ENCODE peak calls at places on chromosomes 11 and 22, in seven cellular contexts. One of them, this sample, is unnamed.

GRCh38 chr11:70462818-70463477 is 64.6 kb downstream of the CTTN start:
- DNase-seq in H1: no peak
- DNase-seq in neuronal stem cell: no peak
- DNase-seq in mesendoderm: peak
- DNase-seq in IMR-90: no peak
- DNase-seq in mesenchymal stem cell: no peak
- DNase-seq in H9: no peak
- DNase-seq in this sample: no peak

GRCh38 chr11:114775849-114776621 is 97.7 kb downstream of the NXPE2 start:
- DNase-seq in H1: no peak
- DNase-seq in neuronal stem cell: no peak
- DNase-seq in mesendoderm: no peak
- DNase-seq in IMR-90: no peak
- DNase-seq in mesenchymal stem cell: no peak
- DNase-seq in H9: no peak
- DNase-seq in this sample: no peak

GRCh38 chr22:40035351-40035750 is 40.6 kb downstream of the FAM83F start:
- DNase-seq in H1: no peak
- DNase-seq in neuronal stem cell: no peak
- DNase-seq in mesendoderm: no peak
- DNase-seq in IMR-90: no peak
- DNase-seq in mesenchymal stem cell: no peak
- DNase-seq in H9: no peak
- DNase-seq in this sample: no peak

GRCh38 chr11:8826901-8827560 is 84.0 kb upstream of the AKIP1 start:
- DNase-seq in H1: no peak
- DNase-seq in neuronal stem cell: no peak
- DNase-seq in mesendoderm: peak
- DNase-seq in IMR-90: no peak
- DNase-seq in mesenchymal stem cell: peak
- DNase-seq in H9: peak
- DNase-seq in this sample: no peak

GRCh38 chr22:39303358-39303757 is 16.1 kb downstream of the RPL3 start:
- DNase-seq in H1: no peak
- DNase-seq in neuronal stem cell: no peak
- DNase-seq in mesendoderm: no peak
- DNase-seq in IMR-90: no peak
- DNase-seq in mesenchymal stem cell: no peak
- DNase-seq in H9: no peak
- DNase-seq in this sample: no peak

GRCh38 chr11:88284306-88285057 is 53.1 kb downstream of the CTSC start:
- DNase-seq in H1: no peak
- DNase-seq in neuronal stem cell: no peak
- DNase-seq in mesendoderm: no peak
- DNase-seq in IMR-90: peak
- DNase-seq in mesenchymal stem cell: no peak
- DNase-seq in H9: no peak
- DNase-seq in this sample: no peak

GRCh38 chr11:88363566-88364169 is 26.1 kb upstream of the CTSC start:
- DNase-seq in H1: no peak
- DNase-seq in neuronal stem cell: no peak
- DNase-seq in mesendoderm: no peak
- DNase-seq in IMR-90: peak
- DNase-seq in mesenchymal stem cell: peak
- DNase-seq in H9: no peak
- DNase-seq in this sample: no peak

GRCh38 chr11:12066056-12066798 is 44.2 kb upstream of the MICAL2 start:
- DNase-seq in H1: no peak
- DNase-seq in neuronal stem cell: no peak
- DNase-seq in mesendoderm: peak
- DNase-seq in IMR-90: peak
- DNase-seq in mesenchymal stem cell: peak
- DNase-seq in H9: no peak
- DNase-seq in this sample: peak

GRCh38 chr22:46547179-46547882 is 9.9 kb upstream of the CELSR1 start:
- DNase-seq in H1: no peak
- DNase-seq in neuronal stem cell: no peak
- DNase-seq in mesendoderm: no peak
- DNase-seq in IMR-90: peak
- DNase-seq in mesenchymal stem cell: peak
- DNase-seq in H9: no peak
- DNase-seq in this sample: peak

GRCh38 chr22:49532831-49533802 is 294.6 kb downstream of the BRD1 start:
- DNase-seq in H1: no peak
- DNase-seq in neuronal stem cell: no peak
- DNase-seq in mesendoderm: no peak
- DNase-seq in IMR-90: no peak
- DNase-seq in mesenchymal stem cell: no peak
- DNase-seq in H9: no peak
- DNase-seq in this sample: no peak

GRCh38 chr11:3201677-3202181 is 16.9 kb downstream of the MRGPRG start:
- DNase-seq in H1: no peak
- DNase-seq in neuronal stem cell: no peak
- DNase-seq in mesendoderm: no peak
- DNase-seq in IMR-90: no peak
- DNase-seq in mesenchymal stem cell: no peak
- DNase-seq in H9: peak
- DNase-seq in this sample: no peak

GRCh38 chr11:71210861-71211260 is 41.5 kb downstream of the SHANK2 start:
- DNase-seq in H1: no peak
- DNase-seq in neuronal stem cell: no peak
- DNase-seq in mesendoderm: no peak
- DNase-seq in IMR-90: no peak
- DNase-seq in mesenchymal stem cell: no peak
- DNase-seq in H9: no peak
- DNase-seq in this sample: no peak

GRCh38 chr11:18581825-18582224 is 6.7 kb downstream of the UEVLD start:
- DNase-seq in H1: no peak
- DNase-seq in neuronal stem cell: no peak
- DNase-seq in mesendoderm: no peak
- DNase-seq in IMR-90: no peak
- DNase-seq in mesenchymal stem cell: no peak
- DNase-seq in H9: no peak
- DNase-seq in this sample: no peak

GRCh38 chr22:26837784-26838520 is 180.6 kb downstream of the MIAT start:
- DNase-seq in H1: no peak
- DNase-seq in neuronal stem cell: no peak
- DNase-seq in mesendoderm: peak
- DNase-seq in IMR-90: no peak
- DNase-seq in mesenchymal stem cell: no peak
- DNase-seq in H9: no peak
- DNase-seq in this sample: no peak

GRCh38 chr11:86538223-86538548 is 134.2 kb downstream of the ME3 start:
- DNase-seq in H1: no peak
- DNase-seq in neuronal stem cell: no peak
- DNase-seq in mesendoderm: no peak
- DNase-seq in IMR-90: no peak
- DNase-seq in mesenchymal stem cell: no peak
- DNase-seq in H9: no peak
- DNase-seq in this sample: no peak

GRCh38 chr11:64353101-64353738 is 5.7 kb upstream of the RPS6KA4 start:
- DNase-seq in H1: no peak
- DNase-seq in neuronal stem cell: no peak
- DNase-seq in mesendoderm: no peak
- DNase-seq in IMR-90: no peak
- DNase-seq in mesenchymal stem cell: no peak
- DNase-seq in H9: no peak
- DNase-seq in this sample: no peak

GRCh38 chr22:39634530-39635399 is 64.2 kb downstream of the CACNA1I start:
- DNase-seq in H1: no peak
- DNase-seq in neuronal stem cell: no peak
- DNase-seq in mesendoderm: peak
- DNase-seq in IMR-90: peak
- DNase-seq in mesenchymal stem cell: peak
- DNase-seq in H9: no peak
- DNase-seq in this sample: no peak

GRCh38 chr11:17683378-17684161 is 35.8 kb upstream of the MYOD1 start:
- DNase-seq in H1: no peak
- DNase-seq in neuronal stem cell: no peak
- DNase-seq in mesendoderm: peak
- DNase-seq in IMR-90: peak
- DNase-seq in mesenchymal stem cell: peak
- DNase-seq in H9: no peak
- DNase-seq in this sample: peak

GRCh38 chr22:44408227-44409192 is 89.5 kb downstream of the RTL6 start:
- DNase-seq in H1: no peak
- DNase-seq in neuronal stem cell: no peak
- DNase-seq in mesendoderm: no peak
- DNase-seq in IMR-90: no peak
- DNase-seq in mesenchymal stem cell: no peak
- DNase-seq in H9: peak
- DNase-seq in this sample: no peak

GRCh38 chr22:25774575-25775026 is 32.6 kb downstream of the MYO18B start:
- DNase-seq in H1: no peak
- DNase-seq in neuronal stem cell: peak
- DNase-seq in mesendoderm: peak
- DNase-seq in IMR-90: no peak
- DNase-seq in mesenchymal stem cell: no peak
- DNase-seq in H9: peak
- DNase-seq in this sample: no peak

GRCh38 chr11:8707541-8708270 is 25.1 kb downstream of the RPL27A start:
- DNase-seq in H1: no peak
- DNase-seq in neuronal stem cell: no peak
- DNase-seq in mesendoderm: no peak
- DNase-seq in IMR-90: no peak
- DNase-seq in mesenchymal stem cell: no peak
- DNase-seq in H9: no peak
- DNase-seq in this sample: no peak

GRCh38 chr11:121741954-121742361 is 289.2 kb upstream of the SORL1-AS1 start:
- DNase-seq in H1: no peak
- DNase-seq in neuronal stem cell: no peak
- DNase-seq in mesendoderm: no peak
- DNase-seq in IMR-90: peak
- DNase-seq in mesenchymal stem cell: no peak
- DNase-seq in H9: no peak
- DNase-seq in this sample: no peak

GRCh38 chr11:121743285-121743684 is 290.5 kb upstream of the SORL1-AS1 start:
- DNase-seq in H1: no peak
- DNase-seq in neuronal stem cell: no peak
- DNase-seq in mesendoderm: no peak
- DNase-seq in IMR-90: no peak
- DNase-seq in mesenchymal stem cell: no peak
- DNase-seq in H9: no peak
- DNase-seq in this sample: no peak

GRCh38 chr11:121741316-121741715 is 288.5 kb upstream of the SORL1-AS1 start:
- DNase-seq in H1: no peak
- DNase-seq in neuronal stem cell: no peak
- DNase-seq in mesendoderm: no peak
- DNase-seq in IMR-90: peak
- DNase-seq in mesenchymal stem cell: no peak
- DNase-seq in H9: no peak
- DNase-seq in this sample: no peak

DNA sequence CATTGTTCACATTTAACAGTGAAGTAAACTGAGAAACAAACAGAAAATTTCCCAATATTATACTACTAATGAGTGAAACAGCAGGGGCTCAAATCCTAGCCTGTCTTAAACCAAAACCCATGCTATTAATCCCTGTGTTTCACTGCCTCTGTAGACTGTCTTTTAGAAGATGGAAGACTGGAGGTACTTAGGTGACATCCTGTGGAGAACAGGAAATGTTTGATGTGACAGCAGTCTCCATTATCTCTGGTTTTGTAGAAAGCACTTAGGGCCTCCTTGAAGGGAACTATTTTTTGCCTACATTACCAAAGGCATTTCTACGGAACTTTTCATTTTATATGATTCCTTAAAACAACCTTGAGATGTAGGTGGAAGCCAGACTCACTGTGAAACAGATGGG is 288.1 kb upstream of the SORL1-AS1 start:
- DNase-seq in H1: no peak
- DNase-seq in neuronal stem cell: no peak
- DNase-seq in mesendoderm: peak
- DNase-seq in IMR-90: no peak
- DNase-seq in mesenchymal stem cell: no peak
- DNase-seq in H9: no peak
- DNase-seq in this sample: no peak
- H2AK5ac ChIP-seq in H1: no peak
- H2AK5ac ChIP-seq in neuronal stem cell: no peak
- H2AK5ac ChIP-seq in mesendoderm: no peak
- H2AK5ac ChIP-seq in IMR-90: no peak
- H2AK5ac ChIP-seq in mesenchymal stem cell: no peak
- H2AK5ac ChIP-seq in H9: no peak
- H2AK5ac ChIP-seq in this sample: no peak

GRCh38 chr11:125519865-125520834 is 24.1 kb upstream of the FEZ1 start:
- DNase-seq in H1: no peak
- DNase-seq in neuronal stem cell: no peak
- DNase-seq in mesendoderm: no peak
- DNase-seq in IMR-90: no peak
- DNase-seq in mesenchymal stem cell: no peak
- DNase-seq in H9: no peak
- DNase-seq in this sample: peak
- H2AK5ac ChIP-seq in H1: no peak
- H2AK5ac ChIP-seq in neuronal stem cell: no peak
- H2AK5ac ChIP-seq in mesendoderm: no peak
- H2AK5ac ChIP-seq in IMR-90: no peak
- H2AK5ac ChIP-seq in mesenchymal stem cell: no peak
- H2AK5ac ChIP-seq in H9: no peak
- H2AK5ac ChIP-seq in this sample: no peak

GRCh38 chr11:57357827-57358226 is 19.7 kb downstream of the P2RX3 start:
- DNase-seq in H1: no peak
- DNase-seq in neuronal stem cell: no peak
- DNase-seq in mesendoderm: no peak
- DNase-seq in IMR-90: peak
- DNase-seq in mesenchymal stem cell: peak
- DNase-seq in H9: no peak
- DNase-seq in this sample: no peak
- H2AK5ac ChIP-seq in H1: no peak
- H2AK5ac ChIP-seq in neuronal stem cell: no peak
- H2AK5ac ChIP-seq in mesendoderm: no peak
- H2AK5ac ChIP-seq in IMR-90: no peak
- H2AK5ac ChIP-seq in mesenchymal stem cell: no peak
- H2AK5ac ChIP-seq in H9: no peak
- H2AK5ac ChIP-seq in this sample: no peak

GRCh38 chr11:117249571-117249970 is 17.1 kb downstream of the RNF214 start:
- DNase-seq in H1: no peak
- DNase-seq in neuronal stem cell: no peak
- DNase-seq in mesendoderm: no peak
- DNase-seq in IMR-90: no peak
- DNase-seq in mesenchymal stem cell: no peak
- DNase-seq in H9: no peak
- DNase-seq in this sample: no peak

DNA sequence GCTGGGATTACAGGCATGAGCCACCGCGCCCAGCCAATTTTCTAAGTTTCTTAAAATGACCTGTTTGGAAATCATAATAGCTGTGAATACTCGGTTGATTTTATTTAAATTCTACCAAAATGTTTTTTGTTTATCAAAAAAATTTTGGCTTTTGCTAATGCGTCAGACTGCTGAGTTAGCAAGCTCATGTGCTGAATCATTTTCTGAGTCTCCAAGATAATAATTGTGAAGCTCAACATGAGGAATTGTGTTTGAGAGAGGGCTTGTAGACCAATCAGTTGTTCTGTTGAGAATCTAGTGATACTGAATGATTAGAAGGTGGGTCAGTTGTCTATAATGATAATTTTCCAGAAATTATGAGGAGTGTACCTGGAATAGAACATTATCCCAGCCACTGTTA is 15.9 kb downstream of the RNF214 start:
- DNase-seq in H1: no peak
- DNase-seq in neuronal stem cell: no peak
- DNase-seq in mesendoderm: no peak
- DNase-seq in IMR-90: no peak
- DNase-seq in mesenchymal stem cell: no peak
- DNase-seq in H9: no peak
- DNase-seq in this sample: no peak
- H2AK5ac ChIP-seq in H1: no peak
- H2AK5ac ChIP-seq in neuronal stem cell: no peak
- H2AK5ac ChIP-seq in mesendoderm: no peak
- H2AK5ac ChIP-seq in IMR-90: no peak
- H2AK5ac ChIP-seq in mesenchymal stem cell: no peak
- H2AK5ac ChIP-seq in H9: no peak
- H2AK5ac ChIP-seq in this sample: no peak

This sample was measured in trophoblast cell.